ENCODE peak calls at places on chromosome 15, in seven cellular contexts. I is mammary epithelial cell; O is AG04450; N is effector memory CD4-positive, alpha-beta T cell; Z is uterus; X is neural progenitor cell; P is right lobe of liver. F is an unnamed sample.

GRCh38 chr15:25850154-25851111 is 12.7 kb downstream of the ATP10A start:
- DNase-seq in N (peak; percentile 56), Z (peak; percentile 44), X (peak; percentile 67), P (peak; percentile 51), O (no peak), I (no peak), F (peak; percentile 70)

GRCh38 chr15:39171944-39172368 is 408.9 kb upstream of the THBS1 start:
- DNase-seq in X (peak; percentile 86), N (no peak), Z (peak; percentile 74), I (peak; percentile 97), P (peak; percentile 48), O (peak; percentile 96), F (no peak)

GRCh38 chr15:64247906-64248541 is 85.2 kb upstream of the PPIB start:
- DNase-seq in N (peak; percentile 6), I (peak; percentile 91), P (no peak), Z (peak; percentile 24), X (no peak), O (peak; percentile 60), F (peak; percentile 55)

GRCh38 chr15:88645171-88646087 is 6.6 kb downstream of the ISG20 start:
- DNase-seq in P (peak; percentile 40), I (no peak), X (no peak), N (no peak), Z (no peak), O (no peak), F (no peak)

GRCh38 chr15:25802285-25802830 is 60.8 kb downstream of the ATP10A start:
- DNase-seq in P (no peak), I (no peak), X (no peak), N (no peak), Z (no peak), O (no peak), F (no peak)

GRCh38 chr15:45921376-45921775 is 286.5 kb downstream of the SQOR start:
- DNase-seq in N (no peak), X (no peak), Z (no peak), I (peak; percentile 16), P (no peak), O (no peak), F (no peak)

GRCh38 chr15:93359037-93359779 is 270.2 kb upstream of the RGMA start:
- DNase-seq in I (no peak), O (no peak), P (no peak), N (no peak), Z (no peak), X (no peak), F (no peak)

GRCh38 chr15:39213385-39213840 is 367.5 kb upstream of the THBS1 start:
- DNase-seq in P (no peak), Z (no peak), O (peak; percentile 95), I (peak; percentile 98), X (peak; percentile 92), N (no peak), F (no peak)

GRCh38 chr15:88631464-88632028 is 7.3 kb upstream of the ISG20 start:
- DNase-seq in Z (no peak), I (no peak), N (no peak), X (no peak), O (no peak), P (no peak), F (no peak)

GRCh38 chr15:77019476-77020331 is 24.8 kb downstream of the PSTPIP1 start:
- DNase-seq in O (no peak), N (no peak), Z (no peak), X (no peak), P (no peak), I (peak; percentile 35), F (no peak)

GRCh38 chr15:28783466-28783865 is 65.0 kb downstream of the GOLGA6L7 start:
- DNase-seq in I (no peak), P (no peak), Z (no peak), O (no peak), X (no peak), N (no peak), F (no peak)

GRCh38 chr15:80093854-80094418 is 34.5 kb downstream of the ZFAND6 start:
- DNase-seq in X (peak; percentile 16), N (no peak), P (peak; percentile 55), Z (peak; percentile 93), I (peak; percentile 54), O (no peak), F (no peak)

GRCh38 chr15:70512772-70513362 is 250.5 kb downstream of the UACA start:
- DNase-seq in Z (no peak), N (peak; percentile 24), P (no peak), X (peak; percentile 76), I (peak; percentile 59), O (no peak), F (peak; percentile 8)

GRCh38 chr15:65248506-65248905 is 37.2 kb upstream of the CILP start:
- DNase-seq in X (peak; percentile 18), O (no peak), N (no peak), I (no peak), Z (no peak), P (no peak), F (no peak)

GRCh38 chr15:70132148-70132547 is 34.4 kb upstream of the TLE3 start:
- DNase-seq in Z (peak; percentile 79), X (no peak), N (no peak), O (no peak), I (no peak), P (no peak), F (no peak)

GRCh38 chr15:45169608-45170480 is 17.9 kb downstream of the SHF start:
- DNase-seq in P (no peak), X (no peak), Z (no peak), N (no peak), I (no peak), O (no peak), F (no peak)

GRCh38 chr15:58357529-58358476 is 74.0 kb upstream of the LIPC start:
- DNase-seq in Z (no peak), I (no peak), N (no peak), P (no peak), X (no peak), O (no peak), F (peak; percentile 11)

GRCh38 chr15:38714309-38715072 is 149.9 kb upstream of the RASGRP1 start:
- DNase-seq in P (no peak), N (no peak), O (peak; percentile 86), X (no peak), Z (no peak), I (peak; percentile 94), F (no peak)

GRCh38 chr15:81117136-81117535 is 16.9 kb upstream of the CFAP161 start:
- DNase-seq in Z (no peak), N (no peak), O (peak; percentile 16), X (no peak), P (no peak), I (peak; percentile 42), F (no peak)

GRCh38 chr15:86743283-86743903 is 663.7 kb downstream of the AGBL1 start:
- DNase-seq in I (peak; percentile 43), Z (no peak), X (peak; percentile 82), O (no peak), N (peak; percentile 9), P (no peak), F (peak; percentile 26)

GRCh38 chr15:100631831-100632230 is 29.4 kb downstream of the ASB7 start:
- DNase-seq in N (no peak), Z (no peak), O (no peak), X (no peak), I (no peak), P (no peak), F (no peak)

GRCh38 chr15:62413786-62414185 is 248.7 kb upstream of the C2CD4B start:
- DNase-seq in P (no peak), O (no peak), Z (no peak), I (no peak), N (no peak), X (no peak), F (no peak)

GRCh38 chr15:64856429-64857145 is 14.9 kb downstream of the PLEKHO2 start:
- DNase-seq in Z (peak; percentile 51), N (no peak), I (no peak), X (peak; percentile 64), P (no peak), O (no peak), F (no peak)

GRCh38 chr15:80514071-80514780 is 110.0 kb downstream of the ARNT2 start:
- DNase-seq in I (peak; percentile 51), N (no peak), X (no peak), O (no peak), P (no peak), Z (no peak), F (no peak)

GRCh38 chr15:96585634-96586386 is 255.3 kb downstream of the NR2F2 start:
- DNase-seq in O (no peak), N (no peak), I (no peak), P (no peak), Z (no peak), X (peak; percentile 46), F (no peak)

GRCh38 chr15:43285609-43286037 is 18.9 kb upstream of the TGM5 start:
- DNase-seq in Z (peak; percentile 57), N (peak; percentile 17), P (no peak), I (peak; percentile 46), X (peak; percentile 76), O (peak; percentile 36), F (peak; percentile 62)

GRCh38 chr15:71808311-71809020 is 1.9 kb upstream of the NR2E3 start:
- DNase-seq in P (no peak), I (no peak), N (no peak), Z (no peak), X (no peak), O (no peak), F (no peak)

GRCh38 chr15:71806452-71806931 is 3.9 kb upstream of the NR2E3 start:
- DNase-seq in P (no peak), I (peak; percentile 25), N (no peak), X (peak; percentile 67), Z (no peak), O (no peak), F (no peak)

GRCh38 chr15:71809346-71809745 is 1.0 kb upstream of the NR2E3 start:
- DNase-seq in I (no peak), O (no peak), X (no peak), N (no peak), P (no peak), Z (no peak), F (no peak)

GRCh38 chr15:71807691-71808091 is 2.7 kb upstream of the NR2E3 start:
- DNase-seq in P (no peak), N (no peak), O (no peak), I (no peak), Z (no peak), X (peak; percentile 32), F (no peak)

GRCh38 chr15:71807125-71807629 is 3.2 kb upstream of the NR2E3 start:
- DNase-seq in P (no peak), Z (no peak), O (no peak), I (no peak), N (no peak), X (peak; percentile 80), F (no peak)
- H3K4me3 ChIP-seq in P (no peak overlapping the region), Z (no peak overlapping the region), O (no peak overlapping the region), I (no peak overlapping the region), N (no peak overlapping the region), X (peak overlapping the region; percentile 24), F (no peak overlapping the region)

GRCh38 chr15:51067510-51067909 is 27.2 kb downstream of the TNFAIP8L3 start:
- DNase-seq in X (no peak), I (no peak), N (no peak), O (no peak), Z (no peak), P (no peak), F (no peak)
- H3K27ac ChIP-seq in X (no peak overlapping the region), I (no peak overlapping the region), N (no peak overlapping the region), O (no peak overlapping the region), Z (peak overlapping the region; percentile 80), P (no peak overlapping the region), F (no peak overlapping the region)

GRCh38 chr15:73997986-73998385 is 3.5 kb downstream of the PML start:
- DNase-seq in I (peak; percentile 66), X (no peak), N (no peak), P (no peak), O (no peak), Z (no peak), F (no peak)
- H3K4me3 ChIP-seq in I (no peak overlapping the region), X (no peak overlapping the region), N (no peak overlapping the region), P (no peak overlapping the region), O (no peak overlapping the region), Z (no peak overlapping the region), F (no peak overlapping the region)

GRCh38 chr15:90718232-90718631 is 1.1 kb downstream of the BLM start:
- DNase-seq in O (no peak), Z (no peak), X (no peak), I (no peak), N (no peak), P (no peak), F (no peak)
- H3K27ac ChIP-seq in O (no peak overlapping the region), Z (no peak overlapping the region), X (no peak overlapping the region), I (peak overlapping the region; percentile 56), N (no peak overlapping the region), P (no peak overlapping the region), F (no peak overlapping the region)

F was measured in CD4-positive, CD25-positive, alpha-beta regulatory T cell.